ENCODE peak calls at places on chromosomes 7 and 10, in four cellular contexts. One of them, this sample, is unnamed.

GRCh38 chr10:45441239-45441638 is 67.2 kb downstream of the ALOX5 start:
- DNase-seq in caudate nucleus: no peak
- DNase-seq in midbrain: no peak
- DNase-seq in non-pigmented ciliary epithelial cell: no peak
- DNase-seq in this sample: no peak

GRCh38 chr10:84214612-84215235 is 10.6 kb downstream of the LRIT2 start:
- DNase-seq in caudate nucleus: peak
- DNase-seq in midbrain: no peak
- DNase-seq in non-pigmented ciliary epithelial cell: no peak
- DNase-seq in this sample: peak

GRCh38 chr10:30346615-30347014 is 2.5 kb downstream of the MTPAP start:
- DNase-seq in caudate nucleus: no peak
- DNase-seq in midbrain: no peak
- DNase-seq in non-pigmented ciliary epithelial cell: no peak
- DNase-seq in this sample: no peak

GRCh38 chr10:85734791-85735190 is 631.8 kb downstream of the GRID1 start:
- DNase-seq in caudate nucleus: no peak
- DNase-seq in midbrain: no peak
- DNase-seq in non-pigmented ciliary epithelial cell: no peak
- DNase-seq in this sample: no peak

GRCh38 chr10:93947055-93947454 is 46.7 kb upstream of the PLCE1 start:
- DNase-seq in caudate nucleus: no peak
- DNase-seq in midbrain: no peak
- DNase-seq in non-pigmented ciliary epithelial cell: peak
- DNase-seq in this sample: no peak

GRCh38 chr7:44914992-44915607 is 29.8 kb upstream of the PURB start:
- DNase-seq in caudate nucleus: no peak
- DNase-seq in midbrain: no peak
- DNase-seq in non-pigmented ciliary epithelial cell: no peak
- DNase-seq in this sample: no peak

GRCh38 chr7:2707481-2707880 is 19.5 kb downstream of the AMZ1 start:
- DNase-seq in caudate nucleus: no peak
- DNase-seq in midbrain: no peak
- DNase-seq in non-pigmented ciliary epithelial cell: no peak
- DNase-seq in this sample: no peak

GRCh38 chr7:39413866-39414668 is 152.1 kb upstream of the YAE1 start:
- DNase-seq in caudate nucleus: no peak
- DNase-seq in midbrain: peak
- DNase-seq in non-pigmented ciliary epithelial cell: no peak
- DNase-seq in this sample: no peak

GRCh38 chr7:85322252-85322651 is 135.4 kb upstream of the SEMA3D start:
- DNase-seq in caudate nucleus: no peak
- DNase-seq in midbrain: no peak
- DNase-seq in non-pigmented ciliary epithelial cell: no peak
- DNase-seq in this sample: no peak

GRCh38 chr10:131017566-131018285 is 293.8 kb downstream of the TCERG1L start:
- DNase-seq in caudate nucleus: no peak
- DNase-seq in midbrain: no peak
- DNase-seq in non-pigmented ciliary epithelial cell: no peak
- DNase-seq in this sample: no peak

GRCh38 chr10:178723-179122 is 43.5 kb downstream of the ZMYND11 start:
- DNase-seq in caudate nucleus: no peak
- DNase-seq in midbrain: no peak
- DNase-seq in non-pigmented ciliary epithelial cell: no peak
- DNase-seq in this sample: no peak

GRCh38 chr7:155107126-155107525 is 37.0 kb downstream of the HTR5A start:
- DNase-seq in caudate nucleus: no peak
- DNase-seq in midbrain: no peak
- DNase-seq in non-pigmented ciliary epithelial cell: no peak
- DNase-seq in this sample: no peak

GRCh38 chr10:28072573-28072972 is 73.7 kb upstream of the ODAD2 start:
- DNase-seq in caudate nucleus: no peak
- DNase-seq in midbrain: no peak
- DNase-seq in non-pigmented ciliary epithelial cell: no peak
- DNase-seq in this sample: no peak

GRCh38 chr10:48451969-48452878 is 145.7 kb downstream of the MAPK8 start:
- DNase-seq in caudate nucleus: no peak
- DNase-seq in midbrain: no peak
- DNase-seq in non-pigmented ciliary epithelial cell: no peak
- DNase-seq in this sample: no peak

GRCh38 chr10:48251152-48251524 is 23.4 kb downstream of the FRMPD2 start:
- DNase-seq in caudate nucleus: no peak
- DNase-seq in midbrain: no peak
- DNase-seq in non-pigmented ciliary epithelial cell: no peak
- DNase-seq in this sample: no peak

GRCh38 chr10:31927597-31928530 is 767 bp downstream of the ARHGAP12 start:
- DNase-seq in caudate nucleus: peak
- DNase-seq in midbrain: peak
- DNase-seq in non-pigmented ciliary epithelial cell: no peak
- DNase-seq in this sample: peak

GRCh38 chr10:6267941-6268340 is 65.2 kb downstream of the PFKFB3 start:
- DNase-seq in caudate nucleus: no peak
- DNase-seq in midbrain: no peak
- DNase-seq in non-pigmented ciliary epithelial cell: no peak
- DNase-seq in this sample: no peak

GRCh38 chr7:128398016-128398840 is 11.6 kb downstream of the IMPDH1 start:
- DNase-seq in caudate nucleus: peak
- DNase-seq in midbrain: peak
- DNase-seq in non-pigmented ciliary epithelial cell: no peak
- DNase-seq in this sample: peak

GRCh38 chr10:6065406-6065805 is 3.2 kb upstream of the IL2RA start:
- DNase-seq in caudate nucleus: no peak
- DNase-seq in midbrain: no peak
- DNase-seq in non-pigmented ciliary epithelial cell: no peak
- DNase-seq in this sample: no peak

GRCh38 chr10:92839191-92840085 is 8.9 kb upstream of the EXOC6 start:
- DNase-seq in caudate nucleus: no peak
- DNase-seq in midbrain: no peak
- DNase-seq in non-pigmented ciliary epithelial cell: no peak
- DNase-seq in this sample: no peak

GRCh38 chr10:119370972-119371703 is 163.8 kb downstream of the GRK5 start:
- DNase-seq in caudate nucleus: no peak
- DNase-seq in midbrain: no peak
- DNase-seq in non-pigmented ciliary epithelial cell: peak
- DNase-seq in this sample: no peak

GRCh38 chr7:4113976-4114375 is 568.1 kb upstream of the FOXK1 start:
- DNase-seq in caudate nucleus: no peak
- DNase-seq in midbrain: no peak
- DNase-seq in non-pigmented ciliary epithelial cell: no peak
- DNase-seq in this sample: no peak

GRCh38 chr7:137453356-137453755 is 109.8 kb upstream of the PTN start:
- DNase-seq in caudate nucleus: no peak
- DNase-seq in midbrain: peak
- DNase-seq in non-pigmented ciliary epithelial cell: no peak
- DNase-seq in this sample: no peak

GRCh38 chr7:84981038-84981601 is 205.7 kb downstream of the SEMA3D start:
- DNase-seq in caudate nucleus: no peak
- DNase-seq in midbrain: no peak
- DNase-seq in non-pigmented ciliary epithelial cell: no peak
- DNase-seq in this sample: no peak

GRCh38 chr7:68399991-68400590 is 1198.2 kb upstream of the AUTS2 start:
- DNase-seq in caudate nucleus: no peak
- DNase-seq in midbrain: no peak
- DNase-seq in non-pigmented ciliary epithelial cell: no peak
- DNase-seq in this sample: no peak

GRCh38 chr7:69656890-69657289 is 58.6 kb downstream of the AUTS2 start:
- DNase-seq in caudate nucleus: no peak
- DNase-seq in midbrain: no peak
- DNase-seq in non-pigmented ciliary epithelial cell: no peak
- DNase-seq in this sample: no peak

GRCh38 chr10:19966751-19967150 is 150.5 kb downstream of the PLXDC2 start:
- DNase-seq in caudate nucleus: no peak
- DNase-seq in midbrain: no peak
- DNase-seq in non-pigmented ciliary epithelial cell: no peak
- DNase-seq in this sample: no peak

GRCh38 chr10:31926765-31927596 is 1.6 kb downstream of the ARHGAP12 start:
- DNase-seq in caudate nucleus: no peak
- DNase-seq in midbrain: no peak
- DNase-seq in non-pigmented ciliary epithelial cell: no peak
- DNase-seq in this sample: no peak

GRCh38 chr7:37446371-37446770 is 2.3 kb downstream of the ELMO1 start:
- DNase-seq in caudate nucleus: no peak
- DNase-seq in midbrain: no peak
- DNase-seq in non-pigmented ciliary epithelial cell: no peak
- DNase-seq in this sample: no peak

GRCh38 chr10:77946084-77946483 is 19.5 kb upstream of the DLG5 start:
- DNase-seq in caudate nucleus: no peak
- DNase-seq in midbrain: no peak
- DNase-seq in non-pigmented ciliary epithelial cell: no peak
- DNase-seq in this sample: no peak

GRCh38 chr7:135801045-135801693 is 52.6 kb upstream of the FAM180A start:
- DNase-seq in caudate nucleus: no peak
- DNase-seq in midbrain: peak
- DNase-seq in non-pigmented ciliary epithelial cell: peak
- DNase-seq in this sample: no peak

This sample was measured in effector CD8-positive, alpha-beta T cell.